ENCODE peak calls at places on chromosomes 12 and 14, in four cellular contexts. O is ovary, T is A549, J is left ventricle myocardium inferior. H is an unnamed sample.

GRCh38 chr12:108905725-108906124 is 25.8 kb downstream of the DAO start:
- DNase-seq in J (no peak), T (no peak), O (no peak), H (no peak)

GRCh38 chr14:54188036-54188666 is 208.7 kb upstream of the CDKN3 start:
- DNase-seq in O (no peak), T (no peak), J (no peak), H (no peak)

GRCh38 chr14:100850841-100851585 is 25.1 kb downstream of the MEG3 start:
- DNase-seq in J (peak), O (peak), T (peak), H (no peak)

GRCh38 chr12:11545438-11546330 is 103.8 kb upstream of the ETV6 start:
- DNase-seq in O (no peak), J (no peak), T (no peak), H (no peak)

GRCh38 chr12:69985656-69986055 is 160.6 kb downstream of the MYRFL start:
- DNase-seq in O (no peak), T (peak), J (no peak), H (no peak)

GRCh38 chr14:69046468-69046867 is 67.4 kb upstream of the ACTN1 start:
- DNase-seq in T (no peak), J (no peak), O (peak), H (no peak)

GRCh38 chr12:120012067-120012621 is 23.1 kb downstream of the BICDL1 start:
- DNase-seq in J (no peak), O (no peak), T (peak), H (no peak)

GRCh38 chr12:14776236-14776959 is 26.9 kb downstream of the WBP11 start:
- DNase-seq in O (no peak), T (no peak), J (no peak), H (no peak)

GRCh38 chr12:64160021-64160717 is 61.9 kb downstream of the KICS2 start:
- DNase-seq in T (no peak), O (no peak), J (no peak), H (no peak)

GRCh38 chr14:76261371-76261811 is 109.7 kb downstream of the GPATCH2L start:
- DNase-seq in O (no peak), T (no peak), J (no peak), H (no peak)

GRCh38 chr12:89162704-89163261 is 189.5 kb downstream of the DUSP6 start:
- DNase-seq in T (peak), O (no peak), J (peak), H (peak)

GRCh38 chr14:50602035-50602434 is 42.1 kb downstream of the ATL1 start:
- DNase-seq in O (no peak), J (no peak), T (no peak), H (no peak)

GRCh38 chr14:102220031-102220430 is 80.3 kb downstream of the WDR20 start:
- DNase-seq in T (no peak), O (no peak), J (no peak), H (no peak)

GRCh38 chr14:31206536-31207286 is 882 bp downstream of the HECTD1 start:
- DNase-seq in T (no peak), J (peak), O (no peak), H (no peak)

GRCh38 chr12:62703011-62703380 is 232.0 kb downstream of the PPM1H start:
- DNase-seq in O (no peak), J (no peak), T (no peak), H (no peak)
- H3K4me3 ChIP-seq in O (no peak), J (no peak), T (no peak), H (no peak)

GRCh38 chr14:60686865-60687264 is 37.3 kb downstream of the SIX4 start:
- DNase-seq in T (no peak), J (no peak), O (no peak), H (no peak)
- TF ChIP-seq CTCF in T (no peak), J (no peak), O (no peak), H (no peak)

GRCh38 chr12:131030472-131031328 is 77.0 kb downstream of the ADGRD1 start:
- DNase-seq in J (no peak), O (no peak), T (no peak), H (no peak)
- H3K27ac ChIP-seq in J (no peak), O (no peak), T (no peak), H (no peak)

DNA sequence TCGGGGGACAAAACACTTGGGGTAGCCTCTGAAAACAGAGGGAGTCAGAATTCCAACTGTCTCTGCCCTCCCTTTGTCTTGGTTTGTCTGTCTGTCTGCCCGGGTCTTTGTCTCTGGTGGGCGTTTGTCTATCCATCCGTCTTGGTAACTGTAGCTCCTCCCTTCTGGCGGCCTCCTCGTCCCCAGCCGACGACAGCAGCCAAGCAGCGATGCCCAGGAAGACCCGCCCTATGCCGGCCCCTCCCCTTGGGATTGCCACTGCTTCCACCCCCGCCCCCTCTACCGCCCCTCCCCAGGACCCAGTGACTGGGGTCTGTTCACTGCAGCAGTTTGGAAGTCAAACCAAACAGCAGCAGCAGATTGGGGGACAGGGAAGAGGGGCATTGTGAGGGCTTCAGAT is 2.2 kb upstream of the RARG start:
- DNase-seq in O (no peak), J (peak), T (no peak), H (no peak)
- H3K4me3 ChIP-seq in O (no peak), J (no peak), T (no peak), H (no peak)

GRCh38 chr12:91382081-91382543 is 199.5 kb upstream of the DCN start:
- DNase-seq in T (peak), O (peak), J (peak), H (peak)
- TF ChIP-seq CTCF in T (peak), O (peak), J (peak), H (peak)

GRCh38 chr12:124393831-124394230 is 98.9 kb downstream of the RFLNA start:
- DNase-seq in T (no peak), J (no peak), O (no peak), H (no peak)
- H3K27ac ChIP-seq in T (peak), J (peak), O (peak), H (peak)